ENCODE peak calls at places on chromosomes 6 and 20, in four cellular contexts. X, L, O and V are unnamed samples.

GRCh38 chr6:87736809-87737540 is 34.9 kb upstream of the AKIRIN2 start:
- DNase-seq in O (no peak), X (no peak), L (no peak), V (no peak)

GRCh38 chr20:36468149-36469000 is 72.9 kb upstream of the MYL9 start:
- DNase-seq in X (peak), O (peak), L (no peak), V (no peak)

GRCh38 chr6:136069119-136069518 is 181.0 kb downstream of the MTFR2 start:
- DNase-seq in X (no peak), O (no peak), L (no peak), V (no peak)

GRCh38 chr6:125365230-125365629 is 63.5 kb upstream of the HDDC2 start:
- DNase-seq in O (no peak), L (no peak), X (no peak), V (no peak)

GRCh38 chr20:62339647-62340062 is 27.5 kb downstream of the LAMA5 start:
- DNase-seq in L (no peak), O (no peak), X (no peak), V (no peak)

GRCh38 chr20:38127011-38127621 is 38.0 kb downstream of the TGM2 start:
- DNase-seq in X (no peak), O (peak), L (peak), V (peak)

GRCh38 chr6:35014786-35015185 is 125.7 kb downstream of the ANKS1A start:
- DNase-seq in X (no peak), O (no peak), L (no peak), V (no peak)

GRCh38 chr6:165086746-165087145 is 222.7 kb downstream of the C6orf118 start:
- DNase-seq in L (no peak), X (no peak), O (no peak), V (no peak)

GRCh38 chr20:44477151-44477550 is 1.5 kb downstream of the TTPAL start:
- DNase-seq in O (no peak), L (no peak), X (no peak), V (no peak)

GRCh38 chr20:44471481-44471882 is 4.2 kb upstream of the TTPAL start:
- DNase-seq in X (no peak), L (no peak), O (no peak), V (no peak)

GRCh38 chr20:44478188-44478587 is 2.5 kb downstream of the TTPAL start:
- DNase-seq in X (no peak), L (no peak), O (no peak), V (no peak)

GRCh38 chr20:44475694-44476560 is at the start of gene TTPAL:
- DNase-seq in O (peak), X (peak), L (peak), V (peak)

DNA sequence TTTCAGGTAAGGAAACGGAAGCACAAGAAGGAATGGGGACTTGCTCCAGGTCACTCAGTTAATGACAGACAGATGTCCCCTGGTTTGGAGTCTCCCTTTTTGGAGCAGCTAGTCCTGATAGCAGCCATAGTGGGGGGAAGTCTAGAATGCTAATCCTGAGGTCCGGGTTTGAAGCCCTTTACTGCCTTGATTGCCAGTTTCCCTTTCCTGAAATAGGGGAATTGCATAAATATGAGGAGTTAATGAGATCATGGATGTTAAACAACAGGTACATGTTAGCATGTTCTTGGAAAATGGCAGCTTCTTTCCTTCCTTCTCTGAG is 341 bp upstream of the TTPAL start:
- DNase-seq in X (no peak), L (no peak), O (no peak), V (no peak)
- H3K4me3 ChIP-seq in X (peak), L (peak), O (peak), V (peak)

GRCh38 chr20:59992531-59992930 is 34.3 kb downstream of the CDH26 start:
- DNase-seq in L (no peak), X (no peak), O (no peak), V (no peak)
- TF ChIP-seq CTCF in L (no peak), X (no peak), O (no peak), V (no peak)

GRCh38 chr6:143732539-143732938 is 54.8 kb downstream of the PHACTR2 start:
- DNase-seq in O (no peak), L (no peak), X (no peak), V (no peak)

GRCh38 chr6:143739341-143739851 is 61.6 kb downstream of the PHACTR2 start:
- DNase-seq in L (no peak), O (no peak), X (no peak), V (no peak)

GRCh38 chr6:143731789-143732188 is 54.0 kb downstream of the PHACTR2 start:
- DNase-seq in O (no peak), L (no peak), X (no peak), V (no peak)

GRCh38 chr6:143733500-143733899 is 55.7 kb downstream of the PHACTR2 start:
- DNase-seq in X (no peak), L (no peak), O (no peak), V (no peak)

GRCh38 chr6:143734641-143735063 is 56.9 kb downstream of the PHACTR2 start:
- DNase-seq in O (no peak), X (no peak), L (no peak), V (no peak)
- TF ChIP-seq POLR2A in O (no peak), X (no peak), L (no peak), V (no peak)

GRCh38 chr20:1674990-1675389 is 17.4 kb upstream of the SIRPG start:
- DNase-seq in X (no peak), O (no peak), L (no peak), V (no peak)

GRCh38 chr20:1671891-1672669 is 14.5 kb upstream of the SIRPG start:
- DNase-seq in O (no peak), X (no peak), L (no peak), V (no peak)

GRCh38 chr20:1673424-1673823 is 15.8 kb upstream of the SIRPG start:
- DNase-seq in O (no peak), L (no peak), X (no peak), V (no peak)

GRCh38 chr20:1672728-1673127 is 15.1 kb upstream of the SIRPG start:
- DNase-seq in O (no peak), L (no peak), X (no peak), V (no peak)

DNA sequence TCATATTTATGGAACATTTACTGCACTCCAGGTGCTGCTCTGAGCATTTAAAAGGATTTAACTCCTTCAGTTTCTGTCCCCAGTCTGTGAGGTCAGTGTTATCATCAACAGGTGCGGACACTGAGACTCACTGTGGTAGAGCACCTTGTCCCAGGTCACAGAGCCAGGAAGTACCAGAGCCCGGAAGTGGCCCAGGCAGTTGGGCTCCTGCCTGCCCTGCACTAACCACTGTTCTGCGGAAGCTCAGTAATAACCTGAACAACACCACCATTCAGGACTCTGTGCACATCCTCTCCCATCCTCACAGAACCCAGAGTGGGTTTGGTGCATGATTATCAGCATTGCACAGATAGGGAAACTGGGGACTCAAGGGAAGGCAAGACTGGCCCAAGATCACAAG is 16.8 kb upstream of the SIRPG start:
- DNase-seq in O (peak), L (no peak), X (no peak), V (no peak)
- H3K4me3 ChIP-seq in O (no peak), L (no peak), X (no peak), V (no peak)

DNA sequence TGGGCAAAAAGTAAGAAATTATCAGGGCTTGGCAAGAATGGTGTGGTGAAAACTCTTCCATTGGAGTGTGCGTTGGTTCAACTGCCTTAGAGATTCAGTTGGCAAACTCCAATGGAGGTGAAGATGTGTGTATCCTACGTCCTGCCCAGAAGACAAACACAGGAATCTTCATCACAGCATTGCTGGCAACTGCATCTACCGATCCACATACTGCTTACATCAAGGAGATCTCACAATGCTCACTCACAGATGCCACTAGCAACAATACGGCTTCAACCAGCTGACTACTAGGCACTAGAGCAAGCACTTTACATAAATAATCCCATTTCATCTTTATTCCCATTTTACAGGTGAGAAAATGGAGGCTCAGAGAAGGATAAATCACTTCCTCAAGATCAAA is 10.0 kb upstream of the SPO11 start:
- DNase-seq in X (no peak), L (no peak), O (no peak), V (no peak)
- TF ChIP-seq CTCF in X (no peak), L (no peak), O (no peak), V (no peak)